ENCODE peak calls at places on chromosomes 2 and 18, in four cellular contexts. B, W, M and K are unnamed samples.

GRCh38 chr18:13712400-13713131 is 13.8 kb downstream of the FAM210A start:
- DNase-seq in B (no peak), W (no peak), M (no peak), K (no peak)

GRCh38 chr2:17822452-17823117 is 6.3 kb downstream of the MSGN1 start:
- DNase-seq in M (no peak), W (no peak), B (no peak), K (no peak)

GRCh38 chr2:38653715-38654494 is 12.0 kb upstream of the GALM start:
- DNase-seq in W (no peak), M (no peak), B (no peak), K (peak)

GRCh38 chr2:164542584-164543021 is 78.7 kb downstream of the GRB14 start:
- DNase-seq in W (no peak), M (no peak), B (no peak), K (peak)

GRCh38 chr2:233801357-233802131 is 23.4 kb downstream of the MROH2A start:
- DNase-seq in M (no peak), B (no peak), W (no peak), K (no peak)

GRCh38 chr18:7616661-7617060 is 49.5 kb downstream of the PTPRM start:
- DNase-seq in B (no peak), W (no peak), M (no peak), K (no peak)

GRCh38 chr2:194854941-194855340 is 802.1 kb upstream of the SLC39A10 start:
- DNase-seq in W (no peak), B (no peak), M (no peak), K (no peak)

GRCh38 chr2:186459009-186459408 is 27.1 kb upstream of the ZC3H15 start:
- DNase-seq in W (no peak), M (no peak), B (peak), K (peak)

GRCh38 chr2:147989809-147990403 is 30.6 kb downstream of the ORC4 start:
- DNase-seq in W (no peak), B (peak), M (peak), K (peak)

GRCh38 chr2:195945056-195945455 is 123.6 kb downstream of the DNAH7 start:
- DNase-seq in M (no peak), B (no peak), W (no peak), K (no peak)

GRCh38 chr2:211434773-211435172 is 878.4 kb downstream of the CPS1 start:
- DNase-seq in W (no peak), M (no peak), B (no peak), K (no peak)

GRCh38 chr2:240277073-240277806 is 136.8 kb upstream of the OTOS start:
- DNase-seq in W (no peak), M (no peak), B (no peak), K (no peak)

GRCh38 chr2:203122317-203122998 is 107.8 kb downstream of the NBEAL1 start:
- DNase-seq in W (no peak), M (no peak), B (no peak), K (peak)

GRCh38 chr18:50155406-50155805 is 39.5 kb downstream of the MYO5B start:
- DNase-seq in W (no peak), B (no peak), M (no peak), K (no peak)

GRCh38 chr2:107811376-107811775 is 15.3 kb upstream of the RGPD4 start:
- DNase-seq in M (no peak), B (no peak), W (no peak), K (no peak)

GRCh38 chr2:157228946-157229345 is 28.6 kb upstream of the GALNT5 start:
- DNase-seq in M (no peak), B (no peak), W (no peak), K (no peak)

GRCh38 chr18:55778731-55779460 is 190.9 kb upstream of the TCF4 start:
- DNase-seq in W (no peak), B (no peak), M (no peak), K (no peak)

GRCh38 chr2:26911911-26912861 is 58.3 kb upstream of the MAPRE3 start:
- DNase-seq in W (peak), B (no peak), M (no peak), K (no peak)

GRCh38 chr2:48530033-48530804 is at the start of gene STON1:
- DNase-seq in B (no peak), M (peak), W (peak), K (no peak)

GRCh38 chr18:9683418-9684396 is 24.4 kb upstream of the RAB31 start:
- DNase-seq in B (peak), W (no peak), M (no peak), K (peak)

GRCh38 chr2:186693446-186693842 is 416 bp upstream of the FAM171B start:
- DNase-seq in W (no peak), B (no peak), M (no peak), K (no peak)

GRCh38 chr2:9958057-9958456 is 6.6 kb downstream of the GRHL1 start:
- DNase-seq in B (no peak), W (no peak), M (no peak), K (no peak)

GRCh38 chr2:60442608-60443007 is 110.8 kb downstream of the BCL11A start:
- DNase-seq in W (no peak), M (no peak), B (no peak), K (no peak)

GRCh38 chr18:35968278-35968880 is 4.1 kb upstream of the RMP24 start:
- DNase-seq in M (no peak), W (no peak), B (no peak), K (no peak)

GRCh38 chr2:240557808-240558207 is at the start of gene ANKMY1:
- DNase-seq in M (no peak), B (no peak), W (peak), K (no peak)

GRCh38 chr2:169507698-169508097 is 1.8 kb upstream of the KLHL41 start:
- DNase-seq in M (no peak), W (no peak), B (no peak), K (peak)

DNA sequence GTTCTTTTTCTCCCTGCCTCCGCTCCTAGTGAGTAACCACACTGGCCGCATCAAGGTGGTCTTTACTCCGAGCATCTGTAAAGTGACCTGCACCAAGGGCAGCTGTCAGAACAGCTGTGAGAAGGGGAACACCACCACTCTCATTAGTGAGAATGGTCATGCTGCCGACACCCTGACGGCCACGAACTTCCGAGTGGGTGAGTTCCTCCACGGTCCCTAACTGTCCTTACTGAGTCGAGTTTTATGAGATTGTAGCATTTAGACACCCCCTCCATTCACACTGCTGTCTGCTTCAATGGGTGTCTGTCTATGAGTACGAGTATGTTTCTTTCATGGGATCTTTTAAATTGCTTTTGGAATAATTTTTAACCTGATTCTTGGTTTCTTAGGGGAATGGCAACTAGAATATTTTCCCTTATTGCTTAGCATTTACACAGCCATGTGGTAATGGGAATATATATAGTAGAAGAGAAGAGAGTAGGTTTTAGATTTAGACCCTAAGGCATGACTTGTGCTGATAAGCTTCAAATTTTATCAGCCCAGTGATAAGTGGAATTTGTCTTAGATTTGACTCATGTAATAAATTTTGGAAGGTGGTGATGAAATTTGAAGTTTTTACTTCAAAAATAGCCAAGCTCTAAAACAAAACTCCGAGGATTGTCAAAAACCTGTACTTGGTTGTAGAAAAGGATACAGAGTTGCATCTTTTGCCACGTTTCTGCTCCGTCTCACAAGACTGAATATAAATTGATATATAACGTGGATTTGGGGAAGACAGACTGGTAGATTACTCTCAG is 188.2 kb downstream of the LTBP1 start:
- DNase-seq in M (no peak), B (no peak), W (no peak), K (no peak)
- TF ChIP-seq SP1 in M (no peak), B (no peak), W (no peak), K (no peak)

DNA sequence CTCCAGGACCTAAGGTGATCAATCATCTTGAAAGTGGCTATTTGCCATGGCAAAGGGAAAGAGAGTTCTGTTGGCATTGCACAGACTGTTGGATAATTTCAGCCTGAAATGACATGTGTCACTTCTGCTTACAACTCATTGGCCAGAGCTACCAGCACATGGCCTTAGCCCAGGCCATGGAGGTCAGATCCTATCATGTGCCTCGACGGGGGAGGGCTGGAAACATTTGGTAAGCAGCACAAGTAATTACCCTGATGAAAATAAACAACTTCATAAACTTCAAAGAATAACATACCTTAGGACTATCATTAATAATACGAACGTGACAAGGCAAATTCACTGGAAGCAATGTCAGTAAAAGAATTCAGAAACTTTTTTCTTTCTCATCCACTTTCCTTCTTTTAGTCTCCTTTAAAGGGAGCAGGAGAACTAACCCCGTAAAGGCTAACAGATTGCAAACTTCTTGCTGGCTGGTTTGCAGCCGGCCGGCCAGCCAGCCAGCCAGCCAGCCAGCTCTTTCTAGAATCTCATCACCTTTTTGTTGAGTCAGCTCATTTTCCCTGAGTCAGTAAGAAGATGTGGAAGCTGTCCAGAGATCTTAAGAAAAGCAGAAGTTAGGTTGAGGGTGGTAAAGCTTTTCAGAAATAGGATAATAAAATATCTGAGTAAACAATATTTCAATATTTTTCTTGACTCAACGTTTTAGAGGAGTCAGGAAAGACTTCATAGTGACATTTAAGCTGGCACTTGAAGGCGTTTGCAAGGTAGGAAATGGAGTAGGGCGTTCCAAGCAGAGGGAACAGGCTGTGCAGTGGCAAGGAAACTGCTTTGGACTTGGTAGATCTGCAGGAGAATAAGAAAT is 31.9 kb downstream of the CNRIP1 start:
- DNase-seq in B (no peak), W (no peak), M (no peak), K (no peak)
- TF ChIP-seq SP1 in B (no peak), W (no peak), M (no peak), K (no peak)

GRCh38 chr2:166091439-166091838 is 36.4 kb downstream of the SCN1A start:
- DNase-seq in W (no peak), M (no peak), B (no peak), K (no peak)
- TF ChIP-seq SP1 in W (no peak), M (no peak), B (no peak), K (no peak)

DNA sequence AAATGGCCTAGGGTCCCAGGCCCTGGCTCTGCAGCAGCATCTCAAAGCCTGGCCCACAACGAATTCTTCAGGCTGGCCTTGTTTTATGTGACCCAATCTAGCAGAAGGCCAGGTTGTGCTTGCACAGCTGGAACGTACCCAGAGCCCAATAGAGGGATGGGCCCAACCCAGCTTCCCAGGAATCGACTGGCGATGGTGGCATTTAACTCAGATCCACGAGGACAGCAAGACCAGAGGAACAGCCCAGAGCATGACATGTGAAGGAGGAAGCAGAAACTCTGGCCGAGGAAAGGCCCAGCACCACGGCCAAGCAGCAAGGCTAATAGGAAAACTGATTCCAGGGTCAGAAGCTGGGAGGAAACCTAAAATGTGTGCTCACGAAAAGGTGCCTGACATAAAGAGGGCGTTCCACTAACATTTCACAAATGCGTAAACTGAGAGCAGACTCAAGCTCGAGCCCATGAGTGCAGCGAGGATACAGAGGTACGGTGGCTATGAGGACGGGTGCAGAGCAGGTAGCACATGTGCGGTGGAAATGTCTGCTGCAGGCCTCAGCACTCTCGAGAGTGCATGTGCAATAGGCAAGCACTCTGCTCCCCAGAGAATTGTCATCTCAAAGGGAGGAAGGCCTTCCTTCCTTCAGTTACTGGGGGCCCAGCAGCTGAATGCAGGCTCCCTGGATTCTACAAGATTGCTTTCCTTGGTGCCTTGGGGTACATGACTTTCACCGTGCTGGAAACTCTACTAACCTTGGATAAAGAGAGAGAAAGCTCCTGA is 156.9 kb upstream of the GLI2 start:
- DNase-seq in B (no peak), M (no peak), W (no peak), K (no peak)
- TF ChIP-seq SP1 in B (no peak), M (no peak), W (no peak), K (no peak)

GRCh38 chr2:159938375-159938774 is 124.0 kb downstream of the PLA2R1 start:
- DNase-seq in M (no peak), W (no peak), B (no peak), K (no peak)

GRCh38 chr2:159933040-159933726 is 129.2 kb downstream of the PLA2R1 start:
- DNase-seq in B (no peak), W (no peak), M (no peak), K (no peak)

GRCh38 chr2:159936471-159936870 is 125.9 kb downstream of the PLA2R1 start:
- DNase-seq in M (peak), B (peak), W (peak), K (no peak)

DNA sequence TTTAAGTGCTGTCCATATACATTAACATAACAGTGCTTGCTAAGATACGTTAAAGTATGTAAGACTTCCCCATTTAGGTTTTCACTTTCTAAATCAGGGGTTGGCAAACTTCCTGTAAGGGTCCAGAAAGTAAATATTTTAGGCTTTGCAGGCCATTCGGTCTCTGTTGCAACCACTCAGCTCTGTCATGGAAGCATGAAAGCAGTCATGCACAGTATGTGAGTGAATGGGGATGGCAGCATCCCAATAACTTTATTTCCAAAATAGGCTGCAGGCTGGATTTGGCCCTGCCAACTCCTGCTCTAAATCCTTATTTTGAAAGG is 128.7 kb downstream of the PLA2R1 start:
- DNase-seq in M (no peak), B (no peak), W (no peak), K (no peak)
- TF ChIP-seq SP1 in M (no peak), B (no peak), W (no peak), K (no peak)

GRCh38 chr18:78410094-78410786 is 569.4 kb upstream of the SALL3 start:
- DNase-seq in B (no peak), M (no peak), W (no peak), K (no peak)

GRCh38 chr18:78408623-78409022 is 571.0 kb upstream of the SALL3 start:
- DNase-seq in B (no peak), M (no peak), W (no peak), K (no peak)

GRCh38 chr18:78405763-78406162 is 573.9 kb upstream of the SALL3 start:
- DNase-seq in W (no peak), M (no peak), B (no peak), K (no peak)

GRCh38 chr18:78407456-78407823 is 572.2 kb upstream of the SALL3 start:
- DNase-seq in M (no peak), B (no peak), W (no peak), K (no peak)

GRCh38 chr18:78406743-78407455 is 572.7 kb upstream of the SALL3 start:
- DNase-seq in W (no peak), B (no peak), M (no peak), K (no peak)
- TF ChIP-seq SP1 in W (no peak), B (no peak), M (no peak), K (no peak)

GRCh38 chr2:32272279-32272678 is 5.4 kb upstream of the YIPF4 start:
- DNase-seq in W (no peak), B (no peak), M (no peak), K (no peak)

GRCh38 chr2:32274289-32274688 is 3.4 kb upstream of the YIPF4 start:
- DNase-seq in B (no peak), M (no peak), W (no peak), K (no peak)

GRCh38 chr2:32271063-32271462 is 6.4 kb upstream of the NLRC4 start:
- DNase-seq in M (no peak), B (no peak), W (no peak), K (no peak)
- TF ChIP-seq SP1 in M (no peak), B (no peak), W (no peak), K (no peak)

GRCh38 chr18:44716697-44717163 is 36.0 kb downstream of the SETBP1 start:
- DNase-seq in W (no peak), M (no peak), B (no peak), K (no peak)

GRCh38 chr18:44715245-44715644 is 34.6 kb downstream of the SETBP1 start:
- DNase-seq in M (no peak), B (no peak), W (no peak), K (no peak)

GRCh38 chr18:44714376-44714775 is 33.7 kb downstream of the SETBP1 start:
- DNase-seq in W (no peak), B (no peak), M (no peak), K (no peak)

GRCh38 chr18:44713435-44713834 is 32.7 kb downstream of the SETBP1 start:
- DNase-seq in W (no peak), B (no peak), M (no peak), K (no peak)

DNA sequence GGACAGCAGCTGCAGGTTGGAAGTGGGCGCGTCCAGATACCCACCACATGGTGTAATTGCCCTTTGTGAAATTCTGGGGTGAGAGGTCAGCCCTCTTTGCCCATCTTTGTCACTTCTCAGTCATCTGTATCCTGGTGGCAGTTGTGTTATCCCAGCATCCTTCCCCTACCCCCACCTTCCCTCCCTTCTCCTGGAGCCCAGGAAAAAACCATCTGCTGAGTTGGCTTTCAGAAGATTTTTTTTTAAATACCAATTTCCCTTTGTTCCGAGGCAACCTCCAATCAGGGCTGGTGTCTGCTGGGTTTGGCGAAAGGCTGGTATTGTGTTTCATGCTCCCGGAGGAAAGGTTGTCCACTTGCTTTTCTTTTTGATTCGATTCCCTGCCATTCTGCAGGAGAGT is 35.2 kb downstream of the SETBP1 start:
- DNase-seq in M (no peak), W (no peak), B (no peak), K (no peak)
- TF ChIP-seq SP1 in M (no peak), W (no peak), B (no peak), K (no peak)